ENCODE peak calls at places on chromosome X, in ten cellular contexts. S is sigmoid colon, N is SK-N-SH, A is esophagus muscularis mucosa, L is A549, Y is K562, R is upper lobe of left lung, V is ovary, D is tibial nerve, M is suprapubic skin. C is an unnamed sample. For H3K4me1, the result is how much of the 10 kb centered on the place peaks cover.

GRCh38 chrX:39896951-39897740 is 200.6 kb downstream of the BCOR start:
- DNase-seq in R (no peak), V (peak), D (no peak), N (no peak), A (no peak), S (no peak), Y (peak), M (no peak), L (peak), C (no peak)

GRCh38 chrX:65750674-65751469 is 83.4 kb downstream of the MSN start:
- DNase-seq in A (no peak), M (no peak), R (no peak), V (no peak), N (no peak), Y (no peak), L (no peak), S (no peak), D (no peak), C (no peak)

GRCh38 chrX:21373637-21374162 is 518 bp upstream of the CNKSR2 start:
- DNase-seq in A (no peak), M (no peak), V (peak), D (no peak), Y (no peak), L (peak), R (no peak), S (no peak), N (no peak), C (no peak)

GRCh38 chrX:56281789-56282188 is 49.6 kb downstream of the KLF8 start:
- DNase-seq in R (no peak), L (peak), Y (no peak), S (no peak), D (no peak), M (no peak), V (no peak), A (no peak), N (peak), C (no peak)

GRCh38 chrX:51332188-51332942 is at the start of gene NUDT10:
- DNase-seq in R (peak), A (no peak), Y (no peak), N (peak), M (no peak), V (peak), L (peak), S (peak), D (peak), C (no peak)

GRCh38 chrX:25206761-25207160 is 191.0 kb upstream of the ARX start:
- DNase-seq in S (no peak), D (no peak), Y (no peak), M (no peak), R (no peak), V (no peak), N (no peak), L (no peak), A (no peak), C (no peak)

GRCh38 chrX:155065035-155065734 is 5.8 kb downstream of the CMC4 start:
- DNase-seq in V (no peak), S (no peak), D (no peak), M (no peak), L (no peak), Y (no peak), R (no peak), N (no peak), A (no peak), C (no peak)

GRCh38 chrX:154313147-154313546 is 17.6 kb downstream of the TKTL1 start:
- DNase-seq in R (no peak), L (no peak), M (no peak), S (no peak), N (no peak), Y (no peak), D (no peak), A (no peak), V (no peak), C (no peak)

GRCh38 chrX:9378980-9379696 is 85.7 kb upstream of the TBL1X start:
- DNase-seq in A (no peak), S (no peak), L (peak), D (no peak), M (no peak), Y (no peak), V (no peak), N (no peak), R (no peak), C (no peak)

GRCh38 chrX:72025236-72025770 is 106.4 kb downstream of the RTL5 start:
- DNase-seq in Y (no peak), S (peak), D (no peak), L (no peak), M (no peak), R (no peak), N (no peak), V (no peak), A (peak), C (no peak)

GRCh38 chrX:123860506-123860840 is 620 bp downstream of the XIAP start:
- DNase-seq in L (no peak), S (no peak), A (no peak), N (peak), D (peak), R (no peak), M (no peak), V (no peak), Y (no peak), C (peak)

GRCh38 chrX:23228950-23229448 is 105.7 kb upstream of the PTCHD1 start:
- DNase-seq in S (no peak), D (no peak), L (no peak), N (no peak), Y (no peak), A (no peak), V (no peak), M (no peak), R (no peak), C (no peak)

GRCh38 chrX:51975811-51976210 is 82.4 kb downstream of the MAGED1 start:
- DNase-seq in N (no peak), R (no peak), S (no peak), D (no peak), A (no peak), L (no peak), V (no peak), Y (no peak), M (no peak), C (no peak)

GRCh38 chrX:54358424-54359211 is 772 bp upstream of the WNK3 start:
- DNase-seq in R (peak), N (peak), V (peak), S (peak), D (peak), L (no peak), A (no peak), M (peak), Y (no peak), C (no peak)

GRCh38 chrX:138914751-138915150 is 203.2 kb upstream of the FGF13 start:
- DNase-seq in V (no peak), N (no peak), S (no peak), Y (no peak), L (no peak), A (no peak), R (no peak), M (no peak), D (no peak), C (no peak)

GRCh38 chrX:135481696-135482179 is 38.7 kb upstream of the INTS6L start:
- DNase-seq in Y (no peak), A (no peak), L (no peak), V (no peak), D (no peak), N (no peak), M (no peak), R (no peak), S (no peak), C (no peak)

GRCh38 chrX:128460835-128461234 is 408.6 kb upstream of the ACTRT1 start:
- DNase-seq in N (peak), M (no peak), A (no peak), V (no peak), Y (no peak), L (peak), R (no peak), D (no peak), S (no peak), C (no peak)

GRCh38 chrX:40988100-40988499 is 97.1 kb upstream of the USP9X start:
- DNase-seq in A (no peak), N (no peak), M (no peak), D (no peak), L (no peak), R (no peak), S (no peak), Y (no peak), V (no peak), C (no peak)

GRCh38 chrX:58025979-58026378 is 115.7 kb upstream of the ZXDA start:
- DNase-seq in L (peak), D (peak), V (no peak), R (no peak), A (no peak), Y (peak), N (peak), S (no peak), M (no peak), C (peak)

GRCh38 chrX:46376246-46376885 is 168.9 kb downstream of the ZNF674 start:
- DNase-seq in S (no peak), L (peak), N (no peak), R (no peak), Y (no peak), V (no peak), A (no peak), M (no peak), D (peak), C (no peak)

GRCh38 chrX:130109429-130110378 is 593 bp downstream of the ELF4 start:
- DNase-seq in V (peak), D (no peak), S (peak), A (no peak), Y (peak), M (no peak), N (peak), R (peak), L (peak), C (no peak)

GRCh38 chrX:19958530-19959486 is 32.1 kb downstream of the BCLAF3 start:
- DNase-seq in R (no peak), L (peak), N (no peak), Y (no peak), D (no peak), M (no peak), S (no peak), V (no peak), A (no peak), C (no peak)

GRCh38 chrX:15564981-15565579 is 35.7 kb downstream of the ACE2 start:
- DNase-seq in S (peak), Y (peak), D (peak), V (peak), N (peak), R (no peak), M (no peak), L (peak), A (no peak), C (peak)

DNA sequence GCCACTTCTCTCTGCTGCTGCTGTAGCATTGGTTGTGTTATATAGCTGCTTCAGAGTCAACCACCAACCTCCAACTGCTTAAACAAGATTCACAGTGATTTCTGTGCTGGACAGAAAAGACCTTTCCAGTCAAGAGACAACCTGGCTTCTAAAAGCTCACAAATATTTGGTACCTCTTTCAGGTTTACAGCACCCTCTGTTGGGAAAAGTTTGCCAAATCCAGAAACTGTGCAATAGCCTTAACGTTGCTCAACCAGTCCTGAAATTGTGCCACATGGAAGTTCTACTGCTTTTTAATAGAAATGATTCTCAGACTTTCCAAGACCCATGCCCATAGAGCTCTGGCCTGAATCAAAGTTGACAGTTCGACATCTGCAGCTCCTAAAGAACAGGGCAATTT is 842.1 kb upstream of the HTR2C start:
- DNase-seq in L (peak), S (no peak), Y (no peak), R (no peak), D (no peak), M (no peak), V (no peak), A (no peak), N (peak), C (no peak)
- TF ChIP-seq CTCF in L (no peak), S (no peak), Y (no peak), R (no peak), D (no peak), M (no peak), V (no peak), A (no peak), N (peak), C (no peak)

GRCh38 chrX:109822861-109823260 is 89.8 kb upstream of the ACSL4 start:
- DNase-seq in V (no peak), A (no peak), Y (no peak), S (no peak), R (no peak), L (no peak), D (no peak), N (no peak), M (no peak), C (no peak)
- H3K4me1 ChIP-seq in V (under half), A (under half), Y (under half), S (under half), R (under half), L (under half), D (under half), N (under half), M (under half), C (under half)

GRCh38 chrX:104921606-104922205 is 298.8 kb downstream of the TEX13A start:
- DNase-seq in S (peak), M (no peak), R (peak), N (no peak), D (peak), L (no peak), Y (no peak), A (no peak), V (no peak), C (no peak)
- TF ChIP-seq EP300 in S (no peak), M (no peak), R (no peak), N (no peak), D (no peak), L (no peak), Y (no peak), A (no peak), V (no peak), C (no peak)

GRCh38 chrX:140346711-140347110 is 158.2 kb downstream of the SOX3 start:
- DNase-seq in R (no peak), M (no peak), S (no peak), A (no peak), N (no peak), Y (no peak), V (no peak), D (no peak), L (no peak), C (no peak)

GRCh38 chrX:140343226-140343873 is 161.5 kb downstream of the SOX3 start:
- DNase-seq in Y (no peak), N (no peak), V (no peak), L (no peak), M (no peak), R (no peak), S (no peak), D (no peak), A (no peak), C (no peak)

GRCh38 chrX:140337263-140337662 is 167.6 kb downstream of the SOX3 start:
- DNase-seq in V (no peak), A (no peak), N (no peak), R (no peak), Y (no peak), D (no peak), S (no peak), L (no peak), M (no peak), C (no peak)

DNA sequence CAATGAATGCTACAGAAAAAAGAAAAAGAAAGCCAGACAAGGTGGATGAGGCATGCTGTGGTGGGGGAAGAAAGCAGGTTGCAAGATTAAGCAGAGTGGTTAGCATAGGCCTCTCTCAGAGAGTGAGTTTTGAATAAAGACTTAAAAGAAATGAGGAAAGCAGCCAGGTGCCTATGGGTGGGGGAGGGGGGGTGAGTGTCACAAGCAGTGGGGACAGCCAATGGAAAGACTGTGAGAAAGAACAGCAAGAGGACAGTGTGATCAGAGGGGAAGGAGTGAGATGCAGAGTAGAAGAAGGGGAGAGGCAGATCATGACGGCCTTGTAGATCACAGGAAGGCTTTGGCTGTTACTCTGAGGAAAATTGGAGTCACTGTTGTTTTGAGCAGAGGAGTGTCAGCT is 162.5 kb downstream of the SOX3 start:
- DNase-seq in A (no peak), Y (no peak), M (no peak), R (no peak), L (no peak), D (no peak), S (no peak), V (no peak), N (no peak), C (no peak)
- TF ChIP-seq CTCF in A (no peak), Y (no peak), M (no peak), R (no peak), L (no peak), D (no peak), S (no peak), V (no peak), N (no peak), C (no peak)

GRCh38 chrX:12439396-12439795 is 301.1 kb downstream of the FRMPD4 start:
- DNase-seq in M (no peak), D (no peak), Y (no peak), R (no peak), N (no peak), V (no peak), S (no peak), A (no peak), L (no peak), C (no peak)

GRCh38 chrX:12446342-12447075 is 308.2 kb downstream of the FRMPD4 start:
- DNase-seq in A (no peak), L (peak), N (no peak), Y (no peak), S (no peak), R (no peak), M (no peak), V (no peak), D (no peak), C (no peak)

GRCh38 chrX:12443534-12444098 is 305.3 kb downstream of the FRMPD4 start:
- DNase-seq in Y (no peak), R (no peak), S (no peak), M (no peak), V (no peak), D (no peak), N (no peak), A (no peak), L (no peak), C (no peak)

GRCh38 chrX:12440245-12440644 is 302.0 kb downstream of the FRMPD4 start:
- DNase-seq in D (no peak), R (no peak), N (no peak), V (no peak), L (no peak), M (no peak), S (no peak), A (no peak), Y (no peak), C (no peak)

DNA sequence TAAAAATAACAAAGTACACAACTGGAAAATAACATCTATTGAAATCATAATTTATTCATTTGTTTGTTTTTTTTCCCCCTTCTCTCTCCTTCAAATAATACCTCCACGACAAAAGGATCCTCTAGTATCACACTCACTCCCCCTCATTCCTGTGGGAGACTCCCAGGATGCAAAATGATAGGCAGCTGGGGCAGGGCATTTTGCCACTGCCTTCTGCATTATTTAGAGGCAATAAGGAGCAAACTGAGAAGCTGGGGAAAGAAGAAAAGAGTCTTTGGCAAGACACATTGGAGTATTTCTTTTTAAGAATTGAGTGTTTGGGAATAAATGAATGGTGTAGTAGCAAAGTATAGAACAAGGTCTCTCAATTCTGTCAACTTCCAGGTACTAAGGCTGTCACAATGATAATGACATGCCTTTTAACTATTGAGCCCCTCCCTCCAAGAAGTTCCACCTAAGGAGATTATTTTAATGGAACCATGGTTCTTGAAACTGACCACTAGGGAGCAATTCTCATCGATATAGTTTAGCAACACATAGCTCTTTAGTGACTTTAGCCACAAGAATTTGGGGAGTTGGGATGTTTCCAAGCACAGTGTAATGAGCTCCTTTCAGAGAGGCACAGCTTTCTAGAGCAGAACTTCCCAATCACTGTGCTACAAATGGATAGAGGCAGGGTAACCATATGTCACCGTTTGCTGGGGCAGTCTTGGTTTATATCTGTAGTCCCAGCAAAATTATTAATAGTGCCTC is 303.3 kb downstream of the FRMPD4 start:
- DNase-seq in R (no peak), L (no peak), S (no peak), V (no peak), A (no peak), D (peak), M (no peak), N (no peak), Y (no peak), C (no peak)
- H3K4me1 ChIP-seq in R (under half), L (under half), S (under half), V (under half), A (under half), D (under half), M (under half), N (under half), Y (under half), C (under half)

GRCh38 chrX:13014111-13015094 is 30.0 kb downstream of the FAM9C start:
- DNase-seq in Y (peak), D (no peak), L (no peak), R (no peak), N (no peak), S (no peak), M (no peak), A (no peak), V (no peak), C (no peak)
- TF ChIP-seq EP300 in Y (no peak), D (no peak), L (no peak), R (no peak), N (no peak), S (no peak), M (no peak), A (no peak), V (no peak), C (no peak)

DNA sequence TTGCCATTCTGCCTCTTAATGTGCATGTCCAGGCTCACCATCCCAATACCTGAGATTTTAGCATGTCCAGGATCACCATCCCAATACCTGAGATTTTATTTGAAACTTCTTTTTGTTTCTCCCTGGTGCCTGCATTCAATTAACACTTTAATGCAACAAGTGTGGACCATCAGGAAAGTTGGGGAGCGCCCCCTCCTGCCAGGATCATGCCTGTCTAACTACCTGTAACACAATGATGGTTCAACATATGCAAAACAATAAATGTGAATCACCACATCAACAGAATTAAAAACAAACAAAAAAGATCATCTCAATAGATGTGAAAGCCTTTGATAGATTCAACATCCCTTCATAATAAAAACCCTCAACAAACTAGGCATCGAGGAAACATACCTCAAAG is 1359.5 kb upstream of the DIAPH2 start:
- DNase-seq in A (no peak), V (no peak), S (no peak), R (no peak), N (no peak), D (no peak), L (no peak), M (no peak), Y (no peak), C (no peak)
- TF ChIP-seq CTCF in A (no peak), V (no peak), S (no peak), R (no peak), N (no peak), D (no peak), L (no peak), M (no peak), Y (no peak), C (no peak)

GRCh38 chrX:29581223-29581622 is 634.1 kb upstream of the MAGEB2 start:
- DNase-seq in A (no peak), Y (no peak), R (no peak), S (no peak), V (no peak), N (no peak), M (no peak), L (no peak), D (no peak), C (no peak)

GRCh38 chrX:29580560-29580959 is 634.8 kb upstream of the MAGEB2 start:
- DNase-seq in D (no peak), A (no peak), M (no peak), R (no peak), V (no peak), S (no peak), N (no peak), Y (no peak), L (no peak), C (no peak)
- H3K4me1 ChIP-seq in D (under half), A (under half), M (under half), R (under half), V (under half), S (under half), N (under half), Y (under half), L (under half), C (under half)

GRCh38 chrX:84932814-84933213 is 70.9 kb upstream of the APOOL start:
- DNase-seq in R (no peak), M (no peak), V (no peak), S (no peak), A (no peak), L (no peak), Y (no peak), N (no peak), D (no peak), C (no peak)
- TF ChIP-seq EP300 in R (no peak), M (no peak), V (no peak), S (no peak), A (no peak), L (no peak), Y (no peak), N (no peak), D (no peak), C (no peak)